ENCODE peak calls at places on chromosomes 1 and 21, in ten cellular contexts. S is aorta; Z is WTC11; B is BE2C; E is activated naive CD8-positive, alpha-beta T cell treated with anti-CD3 and anti-CD28 coated beads for 36 hours; M is activated T-cell treated with anti-CD3 and anti-CD28 coated beads for 1 hour; K is sciatic nerve; I is DMS153; P is amygdala; X is right lobe of liver. L is an unnamed sample.

GRCh38 chr21:26273686-26274313 is 103.2 kb upstream of the APP start:
- DNase-seq in I (no peak), E (no peak), M (no peak), P (no peak), S (no peak), B (no peak), X (no peak), Z (no peak), K (no peak), L (no peak)

GRCh38 chr21:45595574-45596295 is 47.8 kb upstream of the PCBP3 start:
- DNase-seq in Z (no peak), K (peak), X (no peak), B (peak), P (no peak), I (no peak), M (no peak), S (peak), E (no peak), L (no peak)

GRCh38 chr21:37547615-37547975 is 181.0 kb downstream of the DYRK1A start:
- DNase-seq in X (no peak), K (no peak), M (no peak), B (no peak), P (no peak), Z (no peak), E (no peak), S (no peak), I (no peak), L (no peak)

GRCh38 chr21:27580276-27580675 is 613.4 kb upstream of the ADAMTS5 start:
- DNase-seq in I (no peak), B (no peak), P (no peak), M (no peak), S (no peak), Z (no peak), X (no peak), E (no peak), K (no peak), L (no peak)

GRCh38 chr1:53324321-53324720 is 3.5 kb downstream of the LRP8 start:
- DNase-seq in X (no peak), E (no peak), B (no peak), I (no peak), K (no peak), M (no peak), S (peak), P (no peak), Z (no peak), L (no peak)

GRCh38 chr21:28633803-28634572 is 358.7 kb downstream of the LTN1 start:
- DNase-seq in B (no peak), E (no peak), Z (no peak), K (no peak), S (peak), X (no peak), M (no peak), P (no peak), I (no peak), L (no peak)

GRCh38 chr21:34199121-34199910 is 125.9 kb downstream of the MRPS6 start:
- DNase-seq in P (no peak), M (no peak), I (no peak), B (no peak), K (no peak), X (no peak), Z (no peak), S (no peak), E (no peak), L (no peak)

GRCh38 chr1:11643782-11644181 is 10.4 kb downstream of the FBXO2 start:
- DNase-seq in K (no peak), P (no peak), M (no peak), S (no peak), B (no peak), E (no peak), Z (no peak), I (no peak), X (no peak), L (no peak)

GRCh38 chr1:160539896-160540858 is 17.1 kb upstream of the SLAMF6 start:
- DNase-seq in P (no peak), B (no peak), E (no peak), S (no peak), Z (no peak), M (peak), K (no peak), X (no peak), I (peak), L (peak)

GRCh38 chr1:178516110-178516509 is 3.2 kb downstream of the TEX35 start:
- DNase-seq in Z (no peak), X (no peak), M (no peak), I (no peak), E (no peak), K (no peak), S (no peak), B (no peak), P (no peak), L (no peak)

GRCh38 chr1:63780541-63780940 is 6.7 kb downstream of the ROR1 start:
- DNase-seq in X (no peak), E (no peak), P (no peak), I (no peak), K (no peak), Z (no peak), M (no peak), S (no peak), B (no peak), L (no peak)

GRCh38 chr21:8991088-8991907 is 1530.1 kb upstream of the TPTE start:
- DNase-seq in B (peak), X (no peak), M (no peak), K (no peak), Z (no peak), P (no peak), I (no peak), E (no peak), S (no peak), L (no peak)

GRCh38 chr1:62509028-62509427 is 72.2 kb downstream of the USP1 start:
- DNase-seq in Z (no peak), P (no peak), M (no peak), K (no peak), E (no peak), S (no peak), X (no peak), I (no peak), B (no peak), L (no peak)

GRCh38 chr1:25912076-25912831 is 6.0 kb upstream of the STMN1 start:
- DNase-seq in S (no peak), M (no peak), K (no peak), E (no peak), X (no peak), Z (no peak), I (no peak), B (no peak), P (no peak), L (no peak)

GRCh38 chr1:119544165-119544762 is 37.3 kb downstream of the HSD3B1 start:
- DNase-seq in Z (peak), B (peak), X (no peak), E (no peak), S (no peak), P (no peak), M (no peak), I (no peak), K (no peak), L (no peak)

GRCh38 chr1:16625497-16626408 is 12.4 kb upstream of the NBPF1 start:
- DNase-seq in I (no peak), M (no peak), X (peak), E (no peak), K (peak), B (no peak), S (peak), P (no peak), Z (no peak), L (no peak)

GRCh38 chr1:188270497-188270896 is 1441.7 kb downstream of the PLA2G4A start:
- DNase-seq in X (no peak), B (no peak), K (no peak), E (no peak), I (no peak), M (no peak), Z (no peak), P (no peak), S (no peak), L (no peak)

GRCh38 chr1:44030606-44031050 is 634 bp downstream of the SLC6A9 start:
- DNase-seq in S (peak), Z (peak), M (peak), E (peak), B (peak), K (no peak), X (no peak), I (peak), P (no peak), L (no peak)

GRCh38 chr1:156752843-156753486 is 1.5 kb upstream of the HDGF start:
- DNase-seq in X (peak), M (no peak), E (no peak), K (peak), Z (no peak), S (no peak), B (no peak), I (no peak), P (no peak), L (no peak)

GRCh38 chr1:225447001-225447615 is 19.3 kb upstream of the LBR start:
- DNase-seq in I (no peak), P (no peak), S (no peak), Z (no peak), K (no peak), E (no peak), B (no peak), X (peak), M (no peak), L (no peak)

GRCh38 chr1:91736146-91736998 is 149.6 kb downstream of the TGFBR3 start:
- DNase-seq in S (no peak), Z (no peak), B (no peak), E (no peak), P (no peak), M (no peak), X (no peak), K (no peak), I (no peak), L (no peak)

L was measured in T-helper 17 cell.